ENCODE peak calls at places on chromosomes 3 and 15, in six cellular contexts. J is tibial nerve, Q is coronary artery, O is fibroblast of pulmonary artery, K is fibroblast of lung, A is heart right ventricle. G is an unnamed sample.

GRCh38 chr15:31279221-31280036 is 47.2 kb upstream of the KLF13 start:
- DNase-seq in A (peak), Q (no peak), K (no peak), O (no peak), J (no peak), G (no peak)

GRCh38 chr3:145942052-145942451 is 218.9 kb downstream of the PLOD2 start:
- DNase-seq in A (no peak), K (peak), O (no peak), Q (no peak), J (no peak), G (no peak)

GRCh38 chr15:85690546-85691226 is 104.0 kb downstream of the KLHL25 start:
- DNase-seq in A (no peak), J (no peak), K (no peak), Q (no peak), O (no peak), G (no peak)

GRCh38 chr15:66909381-66909890 is 156.0 kb upstream of the SMAD3 start:
- DNase-seq in J (no peak), K (no peak), O (no peak), A (no peak), Q (peak), G (no peak)

GRCh38 chr3:120854908-120855526 is 53.0 kb upstream of the STXBP5L start:
- DNase-seq in Q (no peak), A (no peak), K (no peak), O (no peak), J (no peak), G (no peak)

GRCh38 chr15:47762621-47763020 is 45.3 kb downstream of the SEMA6D start:
- DNase-seq in O (no peak), K (no peak), A (no peak), J (no peak), Q (no peak), G (no peak)

GRCh38 chr15:71567173-71567572 is 243.2 kb upstream of the NR2E3 start:
- DNase-seq in A (no peak), O (no peak), J (no peak), K (no peak), Q (no peak), G (no peak)

GRCh38 chr3:48194446-48195071 is 6.3 kb upstream of the CDC25A start:
- DNase-seq in K (peak), A (peak), Q (no peak), O (peak), J (peak), G (peak)

GRCh38 chr3:195384952-195385351 is 57.9 kb downstream of the ACAP2 start:
- DNase-seq in K (no peak), Q (no peak), J (no peak), A (no peak), O (peak), G (no peak)

GRCh38 chr15:73686781-73687256 is 2.6 kb downstream of the CD276 start:
- DNase-seq in Q (no peak), J (no peak), O (peak), A (no peak), K (peak), G (peak)

GRCh38 chr3:23959147-23959900 is 14.2 kb downstream of the NR1D2 start:
- DNase-seq in Q (no peak), K (peak), A (no peak), O (peak), J (no peak), G (peak)

GRCh38 chr15:64525828-64526530 is 65.6 kb downstream of the ZNF609 start:
- DNase-seq in A (no peak), J (no peak), K (peak), O (peak), Q (no peak), G (no peak)

GRCh38 chr3:139020868-139021234 is at the start of gene PRR23B:
- DNase-seq in K (no peak), O (no peak), A (no peak), Q (no peak), J (no peak), G (no peak)

GRCh38 chr3:169615833-169616232 is 47.7 kb downstream of the MECOM start:
- DNase-seq in Q (no peak), A (no peak), K (no peak), O (no peak), J (no peak), G (no peak)

GRCh38 chr3:186909078-186909853 is 21.1 kb upstream of the ST6GAL1 start:
- DNase-seq in K (no peak), J (no peak), Q (no peak), A (no peak), O (no peak), G (no peak)

GRCh38 chr3:127606981-127607595 is 8.9 kb downstream of the MCM2 start:
- DNase-seq in A (no peak), Q (no peak), J (no peak), K (no peak), O (no peak), G (no peak)

GRCh38 chr3:124885466-124886167 is 1.5 kb downstream of the ITGB5 start:
- DNase-seq in Q (no peak), A (no peak), J (no peak), K (peak), O (peak), G (peak)

GRCh38 chr15:56856934-56857333 is 61.5 kb upstream of the TCF12 start:
- DNase-seq in Q (no peak), K (no peak), J (no peak), O (no peak), A (no peak), G (no peak)

GRCh38 chr3:139937674-139938279 is 2.8 kb downstream of the CLSTN2 start:
- DNase-seq in O (peak), Q (no peak), A (peak), K (peak), J (peak), G (peak)

GRCh38 chr15:80604583-80605506 is 90.3 kb upstream of the ABHD17C start:
- DNase-seq in A (no peak), O (no peak), Q (peak), K (peak), J (no peak), G (no peak)

GRCh38 chr15:92655178-92655995 is at the start of gene FAM174B:
- DNase-seq in K (peak), A (peak), O (peak), J (no peak), Q (peak), G (no peak)

GRCh38 chr15:77632760-77633133 is at the start of gene LINGO1:
- DNase-seq in A (peak), J (no peak), Q (no peak), K (peak), O (no peak), G (no peak)

DNA sequence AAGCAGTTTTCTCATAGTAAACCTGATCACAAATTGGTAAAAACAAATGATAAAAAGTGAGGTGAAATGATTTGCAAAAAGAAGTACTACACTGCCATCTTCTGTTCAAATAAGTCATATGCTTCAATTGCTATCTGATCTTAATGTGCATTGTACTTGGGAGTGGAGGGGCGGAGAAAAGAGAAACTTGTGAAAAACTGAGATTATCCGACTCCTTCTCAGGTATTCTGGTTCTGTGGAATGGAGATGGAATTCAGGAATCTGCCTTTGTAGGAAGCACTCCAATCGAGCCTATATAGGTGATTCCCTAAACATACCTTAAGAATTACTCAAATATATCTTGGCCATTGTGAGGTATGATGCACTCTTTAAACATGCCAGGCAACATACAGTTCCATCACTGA is 180.6 kb downstream of the CHL1 start:
- DNase-seq in O (peak), K (peak), Q (no peak), J (no peak), A (no peak), G (no peak)
- H3K4me3 ChIP-seq in O (no peak), K (no peak), Q (no peak), J (no peak), A (no peak), G (no peak)

DNA sequence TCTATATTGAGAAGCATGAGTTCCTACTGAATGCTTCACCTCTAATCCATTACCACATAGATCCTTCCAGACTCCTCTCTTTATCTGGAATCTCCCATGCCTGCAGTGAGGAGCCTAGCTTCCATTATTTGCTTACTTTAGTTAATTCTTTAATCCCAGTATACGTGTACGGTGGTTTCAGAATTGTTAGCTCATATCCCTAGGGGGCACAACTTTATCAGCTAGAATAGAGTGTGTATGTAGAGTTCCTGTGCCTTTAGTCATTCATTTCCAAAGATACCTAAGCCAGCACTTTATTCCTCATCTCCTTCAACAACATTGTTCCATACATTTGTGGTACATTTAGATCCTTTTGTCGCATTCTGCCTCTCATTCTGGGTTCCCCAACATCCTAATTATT is 226.0 kb downstream of the TJP1 start:
- DNase-seq in A (no peak), K (peak), J (no peak), O (peak), Q (no peak), G (peak)
- TF ChIP-seq CTCF in A (no peak), K (no peak), J (no peak), O (peak), Q (no peak), G (no peak)

GRCh38 chr3:10558726-10559125 is 53.3 kb upstream of the ATP2B2 start:
- DNase-seq in O (no peak), A (no peak), J (no peak), Q (no peak), K (no peak), G (no peak)

GRCh38 chr3:10560060-10560861 is 54.9 kb upstream of the ATP2B2 start:
- DNase-seq in Q (peak), A (no peak), O (no peak), K (no peak), J (no peak), G (no peak)

GRCh38 chr3:10561942-10562565 is 56.7 kb upstream of the ATP2B2 start:
- DNase-seq in O (no peak), A (no peak), Q (peak), J (no peak), K (no peak), G (no peak)

GRCh38 chr3:10563396-10563795 is 58.0 kb upstream of the ATP2B2 start:
- DNase-seq in K (no peak), A (no peak), O (no peak), Q (no peak), J (no peak), G (no peak)

GRCh38 chr3:10561162-10561561 is 55.8 kb upstream of the ATP2B2 start:
- DNase-seq in K (no peak), O (no peak), Q (peak), J (no peak), A (no peak), G (no peak)
- H3K4me3 ChIP-seq in K (no peak), O (no peak), Q (no peak), J (no peak), A (no peak), G (no peak)

DNA sequence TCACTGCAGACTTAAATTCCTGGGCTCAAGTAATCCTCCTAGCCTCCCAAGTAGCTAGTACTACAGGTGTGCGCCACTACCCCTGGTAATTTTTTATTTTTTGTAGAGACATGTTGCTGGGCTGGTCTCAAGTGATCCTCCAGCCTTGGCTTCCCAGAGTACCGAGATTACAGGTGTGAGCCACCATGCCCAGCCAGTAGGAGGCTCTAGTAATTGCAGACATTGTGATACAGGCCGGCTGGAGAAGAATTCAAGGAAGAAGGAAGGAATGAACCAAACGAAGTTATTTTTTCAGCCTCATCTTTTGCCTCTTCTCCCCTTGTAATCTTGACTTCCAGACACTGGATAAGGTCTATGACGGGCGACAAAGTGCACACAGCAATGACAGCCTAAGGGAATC is 3.2 kb upstream of the PPP4R2 start:
- DNase-seq in A (no peak), O (no peak), Q (no peak), K (no peak), J (no peak), G (no peak)
- TF ChIP-seq CTCF in A (no peak), O (no peak), Q (no peak), K (no peak), J (no peak), G (peak)

GRCh38 chr3:25469609-25470008 is 41.5 kb downstream of the RARB start:
- DNase-seq in Q (no peak), O (no peak), K (no peak), J (no peak), A (no peak), G (no peak)

GRCh38 chr3:25472747-25473146 is 44.7 kb downstream of the RARB start:
- DNase-seq in A (no peak), J (no peak), O (no peak), K (no peak), Q (no peak), G (no peak)

GRCh38 chr3:25473246-25473645 is 45.2 kb downstream of the RARB start:
- DNase-seq in O (no peak), Q (no peak), J (no peak), K (no peak), A (no peak), G (no peak)

GRCh38 chr3:25472153-25472552 is 44.1 kb downstream of the RARB start:
- DNase-seq in K (no peak), Q (no peak), A (no peak), J (no peak), O (no peak), G (no peak)

DNA sequence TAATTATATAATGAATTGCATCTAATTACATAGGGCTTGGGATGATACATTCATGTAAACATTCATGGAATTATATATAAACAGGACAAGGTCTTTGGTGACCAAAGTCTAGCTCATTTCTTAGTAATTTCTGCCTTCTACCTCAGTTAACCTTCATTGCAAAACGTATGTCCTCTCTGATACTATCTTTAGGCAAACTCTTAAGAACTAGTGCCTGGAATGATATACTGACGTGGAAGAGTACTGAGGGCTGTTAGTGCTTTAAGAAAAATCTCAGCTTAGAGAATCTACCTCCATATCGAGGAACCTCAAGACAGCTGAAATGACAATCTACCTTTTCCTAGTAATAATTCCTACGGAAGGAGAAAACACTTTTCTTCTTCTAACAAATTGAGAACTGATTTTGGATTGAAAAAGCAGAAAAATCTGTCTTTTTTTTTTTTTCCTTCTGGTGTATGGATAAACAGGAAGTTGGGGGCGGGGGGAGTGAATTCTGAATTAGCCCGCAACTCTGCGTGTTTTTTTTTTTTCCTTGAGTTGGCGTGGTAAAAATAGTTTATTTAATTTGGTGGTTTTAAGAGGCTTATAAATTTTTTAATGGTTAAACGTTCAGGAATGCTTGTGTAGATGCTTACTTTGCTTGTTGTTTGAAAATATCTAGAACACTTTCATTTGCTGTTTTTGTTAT is 43.2 kb downstream of the RARB start:
- DNase-seq in J (no peak), K (peak), O (no peak), A (peak), Q (no peak), G (no peak)
- H3K4me3 ChIP-seq in J (no peak), K (peak), O (no peak), A (no peak), Q (peak), G (peak)

DNA sequence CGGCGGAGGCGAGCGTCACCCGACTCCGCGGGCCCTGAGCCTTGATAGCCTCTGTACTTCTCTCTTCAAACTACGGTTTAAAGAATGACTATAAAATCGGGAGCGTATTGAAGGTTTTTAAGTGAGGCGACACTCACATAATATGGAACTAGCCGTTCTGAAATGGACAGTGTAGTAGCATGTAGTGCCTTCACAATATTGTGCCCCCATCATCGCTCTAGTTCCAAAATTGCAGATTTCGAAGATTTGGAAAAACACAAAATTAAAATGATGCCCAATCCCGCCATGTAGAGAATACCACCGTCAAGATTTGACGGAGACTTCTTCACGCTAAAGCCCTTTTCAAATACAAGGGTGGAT is 330 bp upstream of the TAMM41 start:
- DNase-seq in J (no peak), K (no peak), A (no peak), Q (no peak), O (no peak), G (no peak)
- TF ChIP-seq CTCF in J (peak), K (no peak), A (no peak), Q (no peak), O (no peak), G (no peak)

GRCh38 chr15:94858449-94858848 is 627.1 kb downstream of the MCTP2 start:
- DNase-seq in O (no peak), Q (no peak), J (no peak), A (no peak), K (peak), G (no peak)
- H3K4me3 ChIP-seq in O (no peak), Q (no peak), J (no peak), A (no peak), K (no peak), G (no peak)

DNA sequence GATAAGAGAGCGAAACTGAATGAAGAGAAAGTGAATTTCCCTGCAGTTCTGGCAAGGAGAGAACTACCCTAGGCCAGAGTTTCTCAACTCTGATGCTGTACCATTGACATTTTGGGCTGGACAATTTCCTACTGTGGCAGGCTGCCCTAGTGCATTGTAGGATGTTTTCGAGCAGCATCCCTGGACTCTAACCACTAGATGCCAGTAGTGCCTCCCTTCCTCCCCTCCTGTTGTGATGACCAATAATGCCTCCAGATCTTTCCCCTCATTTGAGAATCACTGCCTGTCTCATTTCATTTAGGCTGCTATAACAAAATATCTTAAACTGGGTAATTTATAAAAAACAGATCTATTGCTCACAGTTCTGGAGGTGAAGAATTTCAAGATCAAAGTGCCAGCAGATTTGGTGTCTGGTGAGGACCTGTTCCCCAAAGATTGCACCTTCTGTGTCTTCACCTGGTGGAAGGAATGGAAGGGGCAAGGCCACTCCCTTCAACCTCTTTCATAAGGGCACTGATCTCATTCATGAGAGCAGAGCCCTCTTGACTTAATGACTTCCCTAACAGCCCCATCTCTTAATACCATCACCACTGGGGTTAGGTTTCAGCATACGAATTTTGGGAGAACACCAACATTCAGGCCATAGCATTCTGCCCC is 188.9 kb upstream of the MEIS2 start:
- DNase-seq in J (no peak), O (peak), Q (no peak), A (no peak), K (no peak), G (peak)
- TF ChIP-seq CTCF in J (no peak), O (peak), Q (no peak), A (peak), K (peak), G (peak)

G was measured in brain microvascular endothelial cell.